ENCODE peak calls at places on chromosomes 12 and 14, in ten cellular contexts. L, V, F, K, I, W, Y, X, Q and R are unnamed samples.

GRCh38 chr14:105292810-105293711 is 7.7 kb downstream of the BRF1 start:
- DNase-seq in K (no peak), V (peak), I (no peak), X (no peak), W (no peak), F (no peak), Q (no peak), L (no peak), Y (no peak), R (no peak)

GRCh38 chr14:54048736-54049135 is 92.1 kb upstream of the BMP4 start:
- DNase-seq in X (no peak), I (no peak), Q (no peak), W (no peak), Y (no peak), V (no peak), L (no peak), F (no peak), K (no peak), R (no peak)

GRCh38 chr14:64696355-64696844 is 7.8 kb upstream of the PLEKHG3 start:
- DNase-seq in I (no peak), X (no peak), V (no peak), K (no peak), Y (no peak), F (no peak), W (no peak), L (no peak), Q (no peak), R (no peak)

GRCh38 chr14:78985668-78986073 is 815.5 kb downstream of the NRXN3 start:
- DNase-seq in X (no peak), Y (no peak), F (no peak), I (no peak), V (no peak), W (no peak), Q (no peak), L (no peak), K (no peak), R (no peak)

GRCh38 chr14:71905031-71905430 is 27.2 kb upstream of the RGS6 start:
- DNase-seq in K (no peak), F (no peak), Q (no peak), L (no peak), Y (no peak), V (no peak), X (no peak), I (no peak), W (no peak), R (no peak)

GRCh38 chr12:6423267-6424007 is 21.3 kb upstream of the CD27 start:
- DNase-seq in Y (no peak), Q (peak), F (peak), L (peak), V (peak), X (peak), W (peak), K (peak), I (peak), R (peak)

GRCh38 chr12:3071107-3071506 is 6.1 kb upstream of the TSPAN9 start:
- DNase-seq in I (no peak), K (no peak), X (no peak), F (no peak), Q (no peak), V (no peak), W (no peak), L (no peak), Y (no peak), R (no peak)

GRCh38 chr12:126607867-126608266 is 1542.6 kb downstream of the AACS start:
- DNase-seq in L (no peak), K (no peak), F (no peak), Y (no peak), X (no peak), W (no peak), Q (no peak), V (no peak), I (no peak), R (no peak)

GRCh38 chr14:75806247-75806876 is 145.3 kb downstream of the TTLL5 start:
- DNase-seq in F (no peak), Y (no peak), X (no peak), L (no peak), Q (no peak), K (no peak), I (no peak), W (no peak), V (no peak), R (no peak)